ENCODE peak calls at places on chromosomes 4 and X, in six cellular contexts. L, P, W, T, M and F are unnamed samples.

GRCh38 chrX:86002076-86002896 is 45.1 kb downstream of the CHM start:
- DNase-seq in L (no peak), P (no peak), W (peak), T (peak), M (no peak), F (no peak)

GRCh38 chrX:10906861-10907260 is 204.3 kb upstream of the HCCS start:
- DNase-seq in L (no peak), P (no peak), W (no peak), T (no peak), M (no peak), F (no peak)

GRCh38 chr4:176566769-176567168 is 226.0 kb downstream of the VEGFC start:
- DNase-seq in L (peak), P (no peak), W (no peak), T (no peak), M (no peak), F (no peak)

GRCh38 chr4:144894525-144894924 is 203.5 kb downstream of the ANAPC10 start:
- DNase-seq in L (peak), P (no peak), W (peak), T (peak), M (no peak), F (peak)

GRCh38 chr4:31458813-31459212 is 738.6 kb downstream of the PCDH7 start:
- DNase-seq in L (no peak), P (no peak), W (no peak), T (no peak), M (no peak), F (peak)

GRCh38 chr4:111187108-111187507 is 564.2 kb upstream of the PITX2 start:
- DNase-seq in L (no peak), P (no peak), W (no peak), T (no peak), M (no peak), F (no peak)

GRCh38 chrX:39850209-39850608 is 247.5 kb downstream of the BCOR start:
- DNase-seq in L (no peak), P (no peak), W (no peak), T (no peak), M (no peak), F (no peak)

GRCh38 chr4:142840516-142841123 is 5.5 kb downstream of the INPP4B start:
- DNase-seq in L (peak), P (peak), W (no peak), T (no peak), M (no peak), F (peak)

GRCh38 chrX:30865020-30865419 is 24.0 kb downstream of the TAB3 start:
- DNase-seq in L (no peak), P (no peak), W (no peak), T (peak), M (no peak), F (no peak)

GRCh38 chr4:93834371-93835066 is 6.0 kb downstream of the ATOH1 start:
- DNase-seq in L (no peak), P (no peak), W (no peak), T (no peak), M (no peak), F (no peak)

GRCh38 chr4:146095091-146095690 is 80.3 kb upstream of the LSM6 start:
- DNase-seq in L (peak), P (peak), W (peak), T (peak), M (no peak), F (peak)

GRCh38 chr4:81173213-81173612 is 41.8 kb downstream of the PRKG2 start:
- DNase-seq in L (no peak), P (no peak), W (no peak), T (no peak), M (no peak), F (peak)

GRCh38 chr4:169615467-169616106 is 3.2 kb upstream of the NEK1 start:
- DNase-seq in L (peak), P (no peak), W (no peak), T (no peak), M (no peak), F (no peak)

GRCh38 chr4:83108101-83108861 is 6.2 kb downstream of the PLAC8 start:
- DNase-seq in L (no peak), P (no peak), W (peak), T (no peak), M (peak), F (no peak)